ENCODE peak calls at places on chromosomes 13 and 19, in nine cellular contexts. P, O, D, L, E, F, V, M and W are unnamed samples.

GRCh38 chr13:90331974-90332373 is 1015.5 kb upstream of the MIR17HG start:
- DNase-seq in M (no peak), D (no peak), P (no peak), E (no peak), L (no peak), F (no peak), V (no peak), O (no peak), W (no peak)

GRCh38 chr19:28291874-28292273 is 921.1 kb downstream of the UQCRFS1 start:
- DNase-seq in O (no peak), V (no peak), L (no peak), D (no peak), E (no peak), P (no peak), F (no peak), M (peak; percentile 11), W (no peak)

GRCh38 chr13:27665333-27665732 is 43.6 kb downstream of the POLR1D start:
- DNase-seq in E (no peak), F (no peak), V (no peak), P (no peak), M (no peak), L (no peak), D (peak; percentile 69), O (no peak), W (no peak)

GRCh38 chr19:57317503-57317902 is 2.8 kb upstream of the ZNF543 start:
- DNase-seq in P (no peak), M (peak; percentile 81), V (no peak), D (peak; percentile 66), E (no peak), L (no peak), O (no peak), F (no peak), W (no peak)

GRCh38 chr19:2888739-2889224 is 11.9 kb upstream of the ZNF57 start:
- DNase-seq in D (peak; percentile 64), O (peak; percentile 91), E (no peak), V (no peak), M (peak; percentile 85), F (no peak), L (no peak), P (no peak), W (no peak)

GRCh38 chr19:11722414-11722813 is 16.3 kb downstream of the ZNF823 start:
- DNase-seq in L (no peak), M (no peak), E (no peak), O (no peak), V (no peak), F (no peak), P (no peak), D (no peak), W (no peak)

GRCh38 chr19:3061214-3062161 is 807 bp downstream of the TLE5 start:
- DNase-seq in P (peak; percentile 52), V (no peak), M (peak; percentile 92), E (no peak), D (no peak), O (peak; percentile 95), F (peak; percentile 85), L (peak; percentile 84), W (no peak)

GRCh38 chr19:539429-540030 is 4.3 kb upstream of the GZMM start:
- DNase-seq in L (peak; percentile 66), M (no peak), D (no peak), F (peak; percentile 9), V (no peak), O (no peak), E (no peak), P (no peak), W (no peak)

DNA sequence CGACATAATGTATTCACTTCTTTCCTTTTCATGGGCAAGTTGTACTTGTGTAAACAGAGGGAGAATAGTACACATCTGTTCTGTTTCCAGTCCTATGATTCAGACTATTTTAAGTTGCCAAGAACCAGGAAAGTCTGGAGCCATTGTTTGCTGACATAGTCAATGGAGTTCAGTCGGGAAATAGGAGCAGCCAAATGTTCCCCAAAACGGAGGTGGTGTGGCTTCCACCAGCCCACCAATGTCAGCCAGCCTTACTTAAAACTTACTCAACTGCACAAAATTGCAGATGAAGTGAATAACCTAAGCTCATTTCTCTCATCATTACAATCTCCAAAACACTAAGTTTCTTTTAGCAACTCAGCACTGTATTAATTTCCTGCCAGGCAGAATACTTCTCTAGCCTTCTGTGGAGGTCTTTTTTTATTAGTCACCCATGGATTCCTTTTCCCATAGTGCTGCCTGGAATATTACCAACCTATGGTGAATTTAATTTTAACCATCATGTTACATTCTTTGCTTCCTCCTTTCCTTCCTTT is 22.3 kb upstream of the CSNK1A1L start:
- DNase-seq in L (no peak), V (no peak), M (no peak), D (no peak), E (no peak), F (no peak), O (no peak), P (no peak), W (no peak)
- TF ChIP-seq POLR2AphosphoS5 in L (peak; percentile 56), V (no peak), M (no peak), D (no peak), E (no peak), F (no peak), O (no peak), P (peak; percentile 19), W (no peak)

GRCh38 chr19:4636761-4637160 is 2.6 kb upstream of the TNFAIP8L1 start:
- DNase-seq in E (no peak), D (peak; percentile 34), L (no peak), P (no peak), O (no peak), F (no peak), V (no peak), M (no peak), W (no peak)

GRCh38 chr19:4638828-4639530 is at the start of gene TNFAIP8L1:
- DNase-seq in L (peak; percentile 98), P (peak; percentile 97), V (peak; percentile 97), D (peak; percentile 98), M (peak; percentile 100), O (peak; percentile 99), E (peak; percentile 88), F (peak; percentile 100), W (peak; percentile 99)

GRCh38 chr19:4635763-4636135 is 3.6 kb upstream of the TNFAIP8L1 start:
- DNase-seq in D (peak; percentile 49), P (no peak), F (no peak), M (no peak), L (no peak), E (no peak), O (no peak), V (no peak), W (no peak)

GRCh38 chr19:4638330-4638729 is 986 bp upstream of the TNFAIP8L1 start:
- DNase-seq in O (peak; percentile 84), P (no peak), L (no peak), D (no peak), V (no peak), M (peak; percentile 80), F (no peak), E (no peak), W (no peak)

DNA sequence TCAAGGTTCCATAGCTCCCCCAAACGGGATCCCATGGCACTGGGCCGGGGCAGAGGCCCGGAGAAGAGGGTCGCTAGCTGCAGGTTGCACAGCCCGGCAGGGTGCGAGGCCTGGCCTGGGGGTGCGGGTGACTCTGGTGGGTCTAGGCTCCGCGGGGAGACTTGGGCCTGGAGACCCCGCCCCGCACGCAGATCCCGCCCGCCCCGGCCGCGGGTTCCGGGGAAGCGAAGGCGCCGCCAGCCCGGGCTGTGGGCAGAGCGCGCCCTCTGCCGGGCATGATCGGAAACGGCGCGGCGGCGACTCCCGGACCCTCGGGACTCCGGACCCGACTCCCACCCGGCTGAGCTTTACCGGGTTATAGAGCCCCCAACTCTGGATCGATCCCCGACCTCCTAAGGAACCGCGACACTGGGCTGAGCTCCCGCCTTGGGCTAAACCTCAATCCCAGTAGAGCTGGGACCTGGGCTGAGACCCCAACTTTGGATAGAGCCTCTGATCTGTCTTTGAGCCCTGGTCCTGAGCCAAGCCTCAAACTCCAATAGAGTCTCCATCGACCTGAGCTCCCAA is 3.1 kb upstream of the TNFAIP8L1 start:
- DNase-seq in O (peak; percentile 94), L (peak; percentile 81), V (peak; percentile 67), D (peak; percentile 79), E (no peak), P (peak; percentile 69), M (peak; percentile 96), F (peak; percentile 85), W (no peak)
- TF ChIP-seq POLR2AphosphoS5 in O (peak; percentile 18), L (no peak), V (no peak), D (peak; percentile 52), E (no peak), P (no peak), M (no peak), F (no peak), W (no peak)

GRCh38 chr13:112887557-112887991 is 81.4 kb upstream of the MCF2L start:
- DNase-seq in O (peak; percentile 64), F (no peak), M (peak; percentile 44), V (no peak), D (no peak), E (no peak), L (no peak), P (no peak), W (no peak)

GRCh38 chr13:112883241-112883945 is 85.6 kb upstream of the MCF2L start:
- DNase-seq in F (no peak), P (no peak), D (no peak), E (no peak), L (no peak), O (no peak), V (no peak), M (no peak), W (no peak)

GRCh38 chr13:112885242-112885781 is 83.7 kb upstream of the MCF2L start:
- DNase-seq in O (no peak), V (no peak), F (no peak), M (no peak), D (no peak), P (no peak), E (no peak), L (no peak), W (no peak)

GRCh38 chr13:112887151-112887550 is 81.9 kb upstream of the MCF2L start:
- DNase-seq in L (no peak), F (no peak), O (peak; percentile 62), E (no peak), M (peak; percentile 30), V (no peak), P (no peak), D (no peak), W (no peak)

GRCh38 chr13:112885782-112886268 is 83.2 kb upstream of the MCF2L start:
- DNase-seq in D (peak; percentile 87), O (peak; percentile 87), F (peak; percentile 53), L (peak; percentile 84), M (peak; percentile 92), E (peak; percentile 37), P (peak; percentile 92), V (peak; percentile 83), W (peak; percentile 94)
- TF ChIP-seq POLR2AphosphoS5 in D (peak; percentile 58), O (peak; percentile 44), F (no peak), L (no peak), M (peak; percentile 70), E (peak; percentile 52), P (peak; percentile 73), V (no peak), W (peak; percentile 74)

GRCh38 chr19:1856698-1857603 is 6.4 kb downstream of the KLF16 start:
- DNase-seq in F (peak; percentile 61), M (peak; percentile 94), P (peak; percentile 92), O (peak; percentile 97), D (peak; percentile 87), E (no peak), L (peak; percentile 90), V (peak; percentile 90), W (peak; percentile 96)
- TF ChIP-seq POLR2AphosphoS5 in F (no peak), M (peak; percentile 56), P (no peak), O (peak; percentile 55), D (peak; percentile 66), E (no peak), L (peak; percentile 61), V (peak; percentile 16), W (peak; percentile 56)